ENCODE peak calls at places on chromosomes 16 and 17, in nine cellular contexts. M is AG09309, A is hepatocyte, J is fibroblast of mammary gland, I is IMR-90, Z is GM23338, P is endothelial cell, X is RWPE1, T is body of pancreas. E is an unnamed sample.

GRCh38 chr16:69171325-69172095 is 15.5 kb upstream of the SNTB2 start:
- DNase-seq in M (no peak), A (no peak), J (no peak), I (peak; percentile 62), Z (peak; percentile 66), P (no peak), X (no peak), T (no peak), E (no peak)

GRCh38 chr17:6543079-6544010 is 13.0 kb downstream of the PITPNM3 start:
- DNase-seq in M (no peak), A (no peak), J (no peak), I (no peak), Z (no peak), P (no peak), X (no peak), T (no peak), E (no peak)

GRCh38 chr17:67942810-67943209 is 53.5 kb downstream of the C17orf58 start:
- DNase-seq in M (no peak), A (peak; percentile 5), J (peak; percentile 19), I (peak; percentile 8), Z (peak; percentile 46), P (peak; percentile 18), X (no peak), T (no peak), E (no peak)

GRCh38 chr17:6591599-6592158 is 35.3 kb upstream of the PITPNM3 start:
- DNase-seq in M (peak; percentile 44), A (no peak), J (peak; percentile 96), I (peak; percentile 94), Z (no peak), P (no peak), X (peak; percentile 44), T (no peak), E (no peak)

GRCh38 chr17:13437966-13438779 is 163.6 kb downstream of the HS3ST3A1 start:
- DNase-seq in M (no peak), A (peak; percentile 69), J (peak; percentile 53), I (no peak), Z (no peak), P (no peak), X (no peak), T (no peak), E (no peak)

GRCh38 chr17:79812969-79813825 is 16.3 kb upstream of the CBX8 start:
- DNase-seq in M (no peak), A (peak; percentile 62), J (no peak), I (no peak), Z (no peak), P (peak; percentile 37), X (no peak), T (no peak), E (peak; percentile 76)

GRCh38 chr16:83581082-83581481 is 226.7 kb upstream of the HSBP1 start:
- DNase-seq in M (no peak), A (no peak), J (no peak), I (peak; percentile 46), Z (no peak), P (no peak), X (no peak), T (no peak), E (peak; percentile 24)

GRCh38 chr17:80885922-80886582 is 105.6 kb upstream of the CHMP6 start:
- DNase-seq in M (no peak), A (no peak), J (no peak), I (no peak), Z (no peak), P (no peak), X (no peak), T (no peak), E (no peak)

GRCh38 chr16:79272141-79272577 is 328.4 kb downstream of the MAF start:
- DNase-seq in M (no peak), A (no peak), J (no peak), I (no peak), Z (no peak), P (no peak), X (no peak), T (no peak), E (no peak)

GRCh38 chr17:6473128-6473767 is 29.0 kb downstream of the PIMREG start:
- DNase-seq in M (no peak), A (peak; percentile 88), J (peak; percentile 72), I (peak; percentile 65), Z (peak; percentile 83), P (peak; percentile 88), X (peak; percentile 81), T (peak; percentile 82), E (peak; percentile 93)

GRCh38 chr17:8412089-8412488 is 14.5 kb upstream of the RNF222 start:
- DNase-seq in M (no peak), A (no peak), J (no peak), I (no peak), Z (no peak), P (no peak), X (no peak), T (no peak), E (no peak)

GRCh38 chr16:11683140-11683539 is 14.9 kb downstream of the SNN start:
- DNase-seq in M (no peak), A (no peak), J (no peak), I (no peak), Z (no peak), P (no peak), X (no peak), T (no peak), E (no peak)

GRCh38 chr17:59427996-59428395 is 96.5 kb downstream of the YPEL2 start:
- DNase-seq in M (no peak), A (no peak), J (peak; percentile 82), I (no peak), Z (no peak), P (no peak), X (no peak), T (no peak), E (no peak)

GRCh38 chr17:57676543-57676942 is 68.6 kb downstream of the CCDC182 start:
- DNase-seq in M (no peak), A (no peak), J (no peak), I (no peak), Z (no peak), P (no peak), X (no peak), T (no peak), E (no peak)

GRCh38 chr17:6648181-6648580 is 3.2 kb downstream of the MED31 start:
- DNase-seq in M (no peak), A (no peak), J (peak; percentile 24), I (no peak), Z (peak; percentile 44), P (no peak), X (no peak), T (no peak), E (no peak)

GRCh38 chr16:19113577-19114358 is at the start of gene ITPRIPL2:
- DNase-seq in M (peak; percentile 69), A (peak; percentile 89), J (peak; percentile 91), I (peak; percentile 85), Z (peak; percentile 76), P (peak; percentile 79), X (peak; percentile 72), T (peak; percentile 92), E (peak; percentile 76)

GRCh38 chr16:71205482-71206131 is 24.9 kb downstream of the HYDIN start:
- DNase-seq in M (no peak), A (no peak), J (no peak), I (no peak), Z (no peak), P (no peak), X (no peak), T (peak; percentile 35), E (no peak)

GRCh38 chr17:64773836-64774761 is 112.0 kb upstream of the SMURF2 start:
- DNase-seq in M (peak; percentile 20), A (peak; percentile 89), J (peak; percentile 48), I (peak; percentile 75), Z (peak; percentile 85), P (peak; percentile 43), X (peak; percentile 72), T (peak; percentile 74), E (no peak)
- TF ChIP-seq CTCF in M (peak; percentile 65), A (peak; percentile 49), J (peak; percentile 44), I (peak; percentile 58), Z (peak; percentile 74), P (no peak), X (no peak), T (no peak), E (peak; percentile 26)

GRCh38 chr17:82231312-82231561 is 2.4 kb downstream of the SLC16A3 start:
- DNase-seq in M (no peak), A (no peak), J (no peak), I (no peak), Z (no peak), P (no peak), X (no peak), T (no peak), E (no peak)

GRCh38 chr17:82229686-82230626 is 1.1 kb downstream of the SLC16A3 start:
- DNase-seq in M (no peak), A (no peak), J (no peak), I (no peak), Z (no peak), P (no peak), X (no peak), T (no peak), E (no peak)

GRCh38 chr17:82231562-82232321 is 2.9 kb downstream of the SLC16A3 start:
- DNase-seq in M (no peak), A (peak; percentile 88), J (peak; percentile 82), I (peak; percentile 40), Z (peak; percentile 84), P (peak; percentile 70), X (no peak), T (peak; percentile 76), E (no peak)

GRCh38 chr17:82232322-82232785 is 3.5 kb downstream of the SLC16A3 start:
- DNase-seq in M (no peak), A (no peak), J (no peak), I (no peak), Z (no peak), P (no peak), X (no peak), T (no peak), E (no peak)

DNA sequence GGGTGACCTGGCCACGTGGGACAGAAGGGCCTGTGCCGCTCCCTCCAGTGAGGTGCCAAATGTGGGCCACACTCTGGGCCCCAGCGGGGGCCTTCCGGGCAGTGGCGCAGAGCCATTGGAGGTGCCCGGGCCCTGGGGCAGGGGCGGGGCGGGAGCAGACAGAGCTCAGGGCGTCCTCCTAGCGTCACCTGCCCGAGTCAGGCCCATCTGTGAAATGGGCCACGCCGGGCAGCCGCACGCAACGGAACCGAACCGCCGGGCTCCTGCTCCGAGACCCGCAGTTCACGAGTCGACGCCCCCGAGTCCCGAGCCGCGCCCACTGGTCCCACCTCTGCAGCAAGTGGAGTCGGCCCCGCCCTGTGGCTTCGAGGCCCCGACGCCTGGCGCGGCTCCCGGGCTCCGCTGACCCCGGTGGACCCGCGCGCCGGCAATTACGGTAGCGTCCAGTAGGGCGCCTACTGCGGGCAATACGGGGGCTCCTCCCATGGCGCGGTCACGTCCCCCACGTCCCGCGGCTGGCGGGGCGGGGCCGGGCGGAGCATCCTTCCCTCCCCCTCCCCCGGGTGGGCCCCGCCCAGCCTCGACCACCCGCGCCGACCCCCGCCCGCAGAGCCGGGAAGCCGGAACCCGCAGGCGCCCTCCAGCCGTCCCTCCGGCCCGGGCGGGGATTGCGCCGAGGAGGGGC is 1.9 kb downstream of the SLC16A3 start:
- DNase-seq in M (peak; percentile 56), A (peak; percentile 89), J (peak; percentile 84), I (peak; percentile 81), Z (peak; percentile 85), P (peak; percentile 86), X (no peak), T (peak; percentile 72), E (peak; percentile 91)
- TF ChIP-seq CTCF in M (peak; percentile 36), A (no peak), J (no peak), I (peak; percentile 45), Z (peak; percentile 12), P (peak; percentile 69), X (peak; percentile 56), T (peak; percentile 26), E (peak; percentile 24)

GRCh38 chr17:40442392-40443195 is 656 bp upstream of the IGFBP4 start:
- DNase-seq in M (no peak), A (no peak), J (peak; percentile 71), I (peak; percentile 47), Z (peak; percentile 66), P (no peak), X (no peak), T (peak; percentile 16), E (no peak)
- TF ChIP-seq CTCF in M (no peak), A (no peak), J (no peak), I (no peak), Z (no peak), P (no peak), X (no peak), T (no peak), E (no peak)

GRCh38 chr16:31298958-31299357 is 39.2 kb downstream of the ITGAM start:
- DNase-seq in M (no peak), A (no peak), J (no peak), I (no peak), Z (no peak), P (no peak), X (no peak), T (no peak), E (no peak)
- TF ChIP-seq CTCF in M (peak; percentile 16), A (peak; percentile 36), J (peak; percentile 11), I (peak; percentile 22), Z (no peak), P (no peak), X (peak; percentile 24), T (no peak), E (peak; percentile 46)

E was measured in GM13977.